ENCODE peak calls at places on chromosomes 6 and 20, in four cellular contexts. R is CD4-positive, alpha-beta T cell; H is Peyer's patch; A is thyroid gland. W is an unnamed sample.
A peak's percentile ranks its signal among the peaks of the same experiment; 100 is the strongest.

GRCh38 chr6:25279748-25280616 is 808 bp downstream of the CARMIL1 start:
- DNase-seq in H (peak; percentile 65), A (peak; percentile 55), R (no peak), W (peak; percentile 62)

GRCh38 chr6:39357998-39358686 is 35.6 kb upstream of the KCNK16 start:
- DNase-seq in H (no peak), A (peak; percentile 69), R (no peak), W (no peak)

GRCh38 chr6:44539701-44540100 is 152.2 kb downstream of the CDC5L start:
- DNase-seq in A (no peak), R (no peak), H (no peak), W (no peak)

GRCh38 chr6:29611426-29611825 is 21.6 kb downstream of the GABBR1 start:
- DNase-seq in H (no peak), R (no peak), A (no peak), W (no peak)

GRCh38 chr6:1620504-1621327 is 11.0 kb downstream of the FOXC1 start:
- DNase-seq in H (peak; percentile 41), A (no peak), R (no peak), W (no peak)

GRCh38 chr20:53662595-53662994 is 69.0 kb upstream of the ZNF217 start:
- DNase-seq in H (no peak), A (no peak), R (no peak), W (no peak)

GRCh38 chr20:24837721-24838456 is 111.2 kb upstream of the CST7 start:
- DNase-seq in R (no peak), H (no peak), A (no peak), W (no peak)

GRCh38 chr6:7200598-7201443 is 93.1 kb downstream of the RREB1 start:
- DNase-seq in R (no peak), A (peak; percentile 88), H (no peak), W (no peak)

GRCh38 chr6:105835373-105835772 is 250.8 kb upstream of the PRDM1 start:
- DNase-seq in A (peak; percentile 30), H (no peak), R (peak; percentile 5), W (no peak)

GRCh38 chr6:24720131-24720603 is 1.2 kb upstream of the C6orf62 start:
- DNase-seq in H (peak; percentile 82), A (peak; percentile 54), R (peak; percentile 77), W (peak; percentile 68)

GRCh38 chr6:33772902-33773472 is 15.9 kb downstream of the LEMD2 start:
- DNase-seq in A (no peak), H (no peak), R (no peak), W (no peak)

GRCh38 chr6:79635179-79635578 is 4.0 kb downstream of the SH3BGRL2 start:
- DNase-seq in A (no peak), R (no peak), H (no peak), W (no peak)

GRCh38 chr6:122207794-122208193 is 191.7 kb upstream of the HSF2 start:
- DNase-seq in H (no peak), R (no peak), A (no peak), W (no peak)

GRCh38 chr6:125670586-125670985 is 78.8 kb upstream of the HEY2 start:
- DNase-seq in A (no peak), H (no peak), R (no peak), W (no peak)

GRCh38 chr6:139752086-139752485 is 377.6 kb upstream of the CITED2 start:
- DNase-seq in H (no peak), A (no peak), R (no peak), W (no peak)

GRCh38 chr20:57374931-57375651 is 16.1 kb upstream of the RBM38 start:
- DNase-seq in H (no peak), A (no peak), R (no peak), W (no peak)

GRCh38 chr6:140271759-140272377 is 897.4 kb upstream of the CITED2 start:
- DNase-seq in A (peak; percentile 14), R (no peak), H (no peak), W (peak; percentile 34)

GRCh38 chr6:92667843-92668242 is 751.5 kb downstream of the EPHA7 start:
- DNase-seq in A (no peak), H (no peak), R (no peak), W (no peak)

GRCh38 chr6:111210074-111210729 is 122.9 kb downstream of the SLC16A10 start:
- DNase-seq in R (no peak), H (no peak), A (no peak), W (peak; percentile 69)

GRCh38 chr20:31915491-31916280 is 36.2 kb downstream of the PDRG1 start:
- DNase-seq in H (no peak), A (no peak), R (no peak), W (no peak)

GRCh38 chr6:40535105-40535783 is 51.9 kb downstream of the LRFN2 start:
- DNase-seq in R (no peak), H (no peak), A (no peak), W (no peak)

GRCh38 chr6:13811627-13812358 is 2.6 kb downstream of the MCUR1 start:
- DNase-seq in A (peak; percentile 67), R (no peak), H (peak; percentile 53), W (no peak)

GRCh38 chr20:1823421-1823892 is 71.8 kb upstream of the SIRPA start:
- DNase-seq in R (no peak), H (no peak), A (no peak), W (no peak)

GRCh38 chr6:108080010-108080780 is 5.7 kb upstream of the OSTM1 start:
- DNase-seq in H (no peak), A (no peak), R (no peak), W (no peak)

GRCh38 chr20:61754976-61755778 is 310.5 kb downstream of the TAF4 start:
- DNase-seq in H (no peak), R (no peak), A (no peak), W (no peak)

GRCh38 chr6:126824226-126824625 is 294.2 kb upstream of the RSPO3 start:
- DNase-seq in H (no peak), A (no peak), R (no peak), W (no peak)

GRCh38 chr6:17331238-17331637 is 50.1 kb downstream of the RBM24 start:
- DNase-seq in R (no peak), A (no peak), H (no peak), W (no peak)

GRCh38 chr6:137798261-137798660 is 68.8 kb upstream of the TNFAIP3 start:
- DNase-seq in H (no peak), A (no peak), R (no peak), W (no peak)

DNA sequence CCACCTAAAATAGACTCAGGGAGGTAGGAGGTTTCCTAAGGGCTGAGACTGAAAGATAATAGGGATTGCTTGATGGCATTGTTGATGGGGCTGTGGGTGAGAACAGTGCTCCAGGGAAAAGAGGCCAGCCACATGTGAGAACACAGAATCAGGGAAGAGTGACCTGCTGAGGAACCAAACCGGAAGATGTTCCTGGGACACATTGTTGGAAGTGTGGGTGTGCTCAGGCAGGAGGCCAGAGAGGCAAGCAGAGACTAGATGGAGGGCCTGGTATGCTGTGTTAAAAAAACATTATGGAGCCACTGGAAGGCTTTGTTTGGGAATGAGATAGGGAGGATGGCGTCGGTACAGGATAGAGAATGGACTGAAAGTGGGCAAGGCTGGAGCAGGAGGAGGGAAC is 23.3 kb downstream of the RNF144B start:
- DNase-seq in A (peak; percentile 25), R (no peak), H (no peak), W (no peak)
- TF ChIP-seq CTCF in A (no peak), R (no peak), H (no peak), W (no peak)

DNA sequence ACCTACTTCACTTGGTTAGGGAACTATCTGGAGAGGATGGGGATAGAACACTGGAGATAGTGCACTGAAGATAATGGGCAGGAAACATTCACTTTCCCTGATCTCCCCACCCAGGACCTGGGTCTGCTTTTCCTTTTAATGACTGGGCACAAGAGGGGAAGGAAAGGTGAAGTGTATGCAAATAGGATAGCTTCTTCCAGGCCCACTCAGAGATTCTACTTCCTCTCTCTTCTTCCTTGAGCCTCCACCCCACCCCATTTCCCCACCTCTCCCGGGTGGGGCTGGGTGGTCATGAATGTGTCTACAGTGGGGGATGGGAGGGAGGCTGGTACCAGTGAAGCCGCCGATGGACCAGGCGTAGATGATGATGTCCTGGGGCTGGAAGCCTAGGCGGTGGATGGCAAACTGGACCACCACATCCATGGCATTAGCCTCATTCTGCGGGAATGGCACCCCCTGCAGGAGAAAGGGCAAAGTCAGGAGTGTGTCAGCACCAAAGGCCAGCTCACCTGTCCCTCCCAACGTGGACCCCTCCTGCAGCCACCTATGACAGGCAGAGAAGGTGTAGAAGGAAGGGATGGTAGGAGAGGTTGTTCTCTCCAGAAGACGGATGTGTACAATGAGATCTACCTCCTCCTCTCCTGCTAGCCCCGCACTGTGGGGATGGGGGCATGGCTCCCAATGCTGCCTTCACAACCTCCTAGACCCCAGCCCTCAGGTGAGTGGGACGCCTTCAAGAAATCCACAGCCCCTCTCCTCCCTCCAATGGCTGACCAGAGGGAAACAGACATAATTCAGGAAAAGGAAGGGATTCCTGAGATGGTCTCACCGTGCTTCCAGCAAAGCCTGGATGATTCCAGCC is 8.6 kb upstream of the LY6G5C start:
- DNase-seq in R (no peak), A (no peak), H (no peak), W (peak; percentile 46)
- TF ChIP-seq CTCF in R (peak; percentile 19), A (no peak), H (no peak), W (peak; percentile 29)

GRCh38 chr6:170151235-170152110 is 139.4 kb downstream of the DLL1 start:
- DNase-seq in R (no peak), A (no peak), H (no peak), W (no peak)

GRCh38 chr6:170149681-170150589 is 140.9 kb downstream of the DLL1 start:
- DNase-seq in H (no peak), A (no peak), R (no peak), W (no peak)

GRCh38 chr6:170152111-170152926 is 138.6 kb downstream of the DLL1 start:
- DNase-seq in H (no peak), A (peak; percentile 78), R (no peak), W (no peak)

GRCh38 chr6:170148709-170149470 is 142.0 kb downstream of the DLL1 start:
- DNase-seq in H (no peak), R (no peak), A (no peak), W (no peak)

GRCh38 chr6:170150590-170150945 is 140.3 kb downstream of the DLL1 start:
- DNase-seq in R (no peak), H (no peak), A (no peak), W (no peak)
- TF ChIP-seq CTCF in R (no peak), H (no peak), A (no peak), W (no peak)

GRCh38 chr6:31765559-31765909 is 3.1 kb downstream of the SAPCD1 start:
- DNase-seq in R (no peak), A (no peak), H (no peak), W (no peak)

GRCh38 chr6:31764239-31764638 is 1.8 kb downstream of the SAPCD1 start:
- DNase-seq in A (no peak), R (no peak), H (no peak), W (no peak)

GRCh38 chr6:31762356-31762755 is at the start of gene SAPCD1:
- DNase-seq in H (no peak), R (no peak), A (no peak), W (no peak)

GRCh38 chr6:31762878-31763616 is 591 bp downstream of the SAPCD1 start:
- DNase-seq in A (no peak), R (no peak), H (no peak), W (no peak)

GRCh38 chr6:31763617-31763940 is 1.1 kb downstream of the SAPCD1 start:
- DNase-seq in A (no peak), H (no peak), R (no peak), W (no peak)
- TF ChIP-seq CTCF in A (no peak), H (no peak), R (no peak), W (no peak)

GRCh38 chr6:56891754-56892153 is 63.2 kb upstream of the BEND6 start:
- DNase-seq in H (no peak), A (no peak), R (no peak), W (no peak)
- TF ChIP-seq CTCF in H (no peak), A (no peak), R (no peak), W (no peak)